ENCODE peak calls at places on chromosomes 11 and 22, in ten cellular contexts. A is HTR-8/SVneo; W is NCI-H446 treated with DMSO at 0.1 percent for 48 hours; Z is HepG2; K is activated naive CD8-positive, alpha-beta T cell treated with anti-CD3 and anti-CD28 coated beads, Interleukin-2, amount 50 U/mL, for 24 hours; M is kidney epithelial cell; S is uterus; O is left ventricle myocardium inferior; U is right atrium auricular region; N is ACHN. G is an unnamed sample.

GRCh38 chr11:19537803-19538453 is 174.7 kb upstream of the NAV2 start:
- DNase-seq in A (no peak), W (no peak), Z (no peak), K (no peak), M (no peak), S (no peak), O (no peak), U (no peak), N (no peak), G (no peak)

GRCh38 chr11:7098235-7098832 is 9.5 kb downstream of the RBMXL2 start:
- DNase-seq in A (peak), W (peak), Z (peak), K (no peak), M (peak), S (no peak), O (no peak), U (no peak), N (peak), G (peak)

GRCh38 chr11:121372671-121373429 is 79.3 kb upstream of the SORL1 start:
- DNase-seq in A (no peak), W (no peak), Z (no peak), K (no peak), M (no peak), S (no peak), O (no peak), U (no peak), N (no peak), G (no peak)

GRCh38 chr11:35114901-35115687 is 23.9 kb upstream of the CD44 start:
- DNase-seq in A (no peak), W (no peak), Z (no peak), K (no peak), M (no peak), S (no peak), O (no peak), U (no peak), N (no peak), G (no peak)

GRCh38 chr11:84870486-84870885 is 756.7 kb downstream of the DLG2 start:
- DNase-seq in A (no peak), W (no peak), Z (no peak), K (no peak), M (no peak), S (no peak), O (no peak), U (no peak), N (no peak), G (no peak)

GRCh38 chr11:95652002-95652472 is 137.5 kb downstream of the FAM76B start:
- DNase-seq in A (no peak), W (peak), Z (no peak), K (no peak), M (no peak), S (no peak), O (no peak), U (no peak), N (no peak), G (no peak)

GRCh38 chr11:133992121-133992520 is 35.4 kb upstream of the IGSF9B start:
- DNase-seq in A (no peak), W (no peak), Z (no peak), K (no peak), M (no peak), S (no peak), O (no peak), U (no peak), N (no peak), G (no peak)

GRCh38 chr11:64248578-64248977 is 1.8 kb upstream of the PPP1R14B start:
- DNase-seq in A (no peak), W (no peak), Z (no peak), K (no peak), M (no peak), S (no peak), O (no peak), U (no peak), N (no peak), G (no peak)

GRCh38 chr22:47204002-47204979 is 441.8 kb downstream of the TBC1D22A start:
- DNase-seq in A (no peak), W (no peak), Z (no peak), K (no peak), M (no peak), S (no peak), O (no peak), U (peak), N (no peak), G (no peak)

GRCh38 chr11:7595016-7595869 is 78.1 kb downstream of the CYB5R2 start:
- DNase-seq in A (no peak), W (no peak), Z (no peak), K (no peak), M (no peak), S (no peak), O (no peak), U (no peak), N (no peak), G (no peak)

GRCh38 chr22:24516301-24516737 is 21.2 kb downstream of the UPB1 start:
- DNase-seq in A (peak), W (no peak), Z (peak), K (no peak), M (peak), S (no peak), O (no peak), U (no peak), N (peak), G (peak)

GRCh38 chr22:49365191-49365837 is 462.4 kb downstream of the BRD1 start:
- DNase-seq in A (no peak), W (no peak), Z (no peak), K (no peak), M (no peak), S (no peak), O (no peak), U (no peak), N (no peak), G (no peak)

GRCh38 chr22:46106279-46107022 is 43.9 kb upstream of the PPARA start:
- DNase-seq in A (no peak), W (no peak), Z (no peak), K (no peak), M (no peak), S (no peak), O (no peak), U (no peak), N (no peak), G (no peak)

GRCh38 chr11:112363527-112363926 is 102.9 kb upstream of the PLET1 start:
- DNase-seq in A (no peak), W (no peak), Z (no peak), K (no peak), M (no peak), S (no peak), O (no peak), U (no peak), N (no peak), G (no peak)

GRCh38 chr11:20337526-20338154 is 25.9 kb upstream of the HTATIP2 start:
- DNase-seq in A (peak), W (peak), Z (peak), K (no peak), M (no peak), S (no peak), O (no peak), U (no peak), N (peak), G (peak)

GRCh38 chr11:87300640-87301381 is 263.1 kb downstream of the TMEM135 start:
- DNase-seq in A (no peak), W (no peak), Z (no peak), K (no peak), M (no peak), S (no peak), O (no peak), U (no peak), N (no peak), G (no peak)

GRCh38 chr22:42357634-42358296 is 74.4 kb downstream of the NFAM1 start:
- DNase-seq in A (no peak), W (no peak), Z (no peak), K (no peak), M (no peak), S (no peak), O (peak), U (no peak), N (no peak), G (no peak)

GRCh38 chr22:37496651-37497599 is 10.7 kb upstream of the MFNG start:
- DNase-seq in A (peak), W (no peak), Z (no peak), K (no peak), M (peak), S (no peak), O (no peak), U (no peak), N (peak), G (no peak)

GRCh38 chr11:43577566-43578264 is 102.8 kb upstream of the HSD17B12 start:
- DNase-seq in A (no peak), W (no peak), Z (no peak), K (no peak), M (no peak), S (no peak), O (no peak), U (no peak), N (no peak), G (no peak)

GRCh38 chr11:3042496-3043314 is 14.5 kb downstream of the CARS1 start:
- DNase-seq in A (no peak), W (peak), Z (no peak), K (no peak), M (no peak), S (no peak), O (peak), U (no peak), N (no peak), G (no peak)

GRCh38 chr22:25849514-25849913 is 107.5 kb downstream of the MYO18B start:
- DNase-seq in A (no peak), W (no peak), Z (no peak), K (no peak), M (no peak), S (no peak), O (no peak), U (no peak), N (no peak), G (no peak)

GRCh38 chr22:50529416-50530279 is at the start of gene TYMP:
- DNase-seq in A (no peak), W (no peak), Z (peak), K (peak), M (no peak), S (peak), O (peak), U (peak), N (peak), G (no peak)

GRCh38 chr11:66277475-66278391 is at the start of gene CNIH2:
- DNase-seq in A (peak), W (no peak), Z (no peak), K (peak), M (no peak), S (peak), O (no peak), U (no peak), N (peak), G (no peak)